ENCODE peak calls at places on chromosomes 11 and 22, in five cellular contexts. S is activated B cell treated with CpG ODN at 0.5 μM for 24 hours, I is bronchial epithelial cell, D is endodermal cell, B is astrocyte. N is an unnamed sample.

GRCh38 chr11:725624-726202 is 19.7 kb downstream of the EPS8L2 start:
- DNase-seq in S (no peak), I (no peak), D (peak), B (no peak), N (peak)

GRCh38 chr11:41175304-41175972 is 284.0 kb downstream of the LRRC4C start:
- DNase-seq in S (no peak), I (peak), D (peak), B (no peak), N (no peak)

GRCh38 chr11:12768731-12769673 is 94.8 kb downstream of the TEAD1 start:
- DNase-seq in S (no peak), I (no peak), D (no peak), B (no peak), N (no peak)

GRCh38 chr11:102527701-102528100 is 2.8 kb downstream of the MMP7 start:
- DNase-seq in S (no peak), I (no peak), D (no peak), B (peak), N (no peak)

GRCh38 chr22:43470218-43470617 is 58.4 kb downstream of the MPPED1 start:
- DNase-seq in S (no peak), I (no peak), D (no peak), B (no peak), N (no peak)

GRCh38 chr11:9396752-9397151 is 12.3 kb downstream of the IPO7 start:
- DNase-seq in S (no peak), I (no peak), D (no peak), B (no peak), N (no peak)

GRCh38 chr11:119094816-119095065 is 6.9 kb downstream of the DPAGT1 start:
- DNase-seq in S (no peak), I (peak), D (no peak), B (peak), N (no peak)

GRCh38 chr11:109241988-109242387 is 180.0 kb upstream of the C11orf87 start:
- DNase-seq in S (no peak), I (peak), D (peak), B (no peak), N (no peak)

GRCh38 chr22:44261164-44261860 is 51.4 kb downstream of the SHISAL1 start:
- DNase-seq in S (peak), I (no peak), D (peak), B (no peak), N (no peak)

GRCh38 chr22:44438481-44439131 is 59.4 kb downstream of the RTL6 start:
- DNase-seq in S (no peak), I (no peak), D (peak), B (no peak), N (no peak)

GRCh38 chr11:29623144-29623722 is 393.6 kb downstream of the KCNA4 start:
- DNase-seq in S (no peak), I (no peak), D (peak), B (no peak), N (no peak)

GRCh38 chr11:63663809-63664208 is 7.4 kb downstream of the ATL3 start:
- DNase-seq in S (no peak), I (peak), D (peak), B (peak), N (no peak)

GRCh38 chr11:41379084-41379483 is 80.4 kb downstream of the LRRC4C start:
- DNase-seq in S (no peak), I (no peak), D (no peak), B (peak), N (no peak)

GRCh38 chr11:28835790-28836189 is 727.6 kb downstream of the METTL15 start:
- DNase-seq in S (no peak), I (peak), D (no peak), B (peak), N (no peak)

GRCh38 chr11:22875869-22876473 is 15.7 kb upstream of the CCDC179 start:
- DNase-seq in S (no peak), I (peak), D (peak), B (peak), N (peak)

GRCh38 chr11:19962053-19962794 is 198.1 kb downstream of the DBX1 start:
- DNase-seq in S (no peak), I (no peak), D (no peak), B (no peak), N (no peak)

GRCh38 chr22:49080631-49081030 is 747.0 kb downstream of the BRD1 start:
- DNase-seq in S (no peak), I (no peak), D (no peak), B (no peak), N (no peak)

GRCh38 chr22:38569181-38569971 is 607 bp downstream of the DMC1 start:
- DNase-seq in S (no peak), I (no peak), D (no peak), B (no peak), N (no peak)

GRCh38 chr11:6315811-6316425 is 4.4 kb downstream of the CAVIN3 start:
- DNase-seq in S (no peak), I (peak), D (peak), B (peak), N (peak)

GRCh38 chr11:106986261-106986660 is 32.0 kb downstream of the GUCY1A2 start:
- DNase-seq in S (no peak), I (peak), D (no peak), B (peak), N (no peak)

GRCh38 chr11:113673566-113674396 is 32.3 kb downstream of the TMPRSS5 start:
- DNase-seq in S (no peak), I (no peak), D (peak), B (no peak), N (no peak)

GRCh38 chr11:84316866-84317560 is 1030.8 kb upstream of the CCDC90B start:
- DNase-seq in S (no peak), I (peak), D (peak), B (peak), N (no peak)

GRCh38 chr22:22166941-22167713 is 77.5 kb upstream of the VPREB1 start:
- DNase-seq in S (no peak), I (no peak), D (no peak), B (no peak), N (no peak)

GRCh38 chr11:69934861-69935494 is 115.8 kb upstream of the FGF3 start:
- DNase-seq in S (no peak), I (no peak), D (peak), B (peak), N (no peak)

GRCh38 chr22:21766933-21767462 is 31.4 kb upstream of the YPEL1 start:
- DNase-seq in S (no peak), I (no peak), D (no peak), B (no peak), N (no peak)

GRCh38 chr11:125376117-125376516 is 119.9 kb downstream of the FEZ1 start:
- DNase-seq in S (no peak), I (peak), D (peak), B (peak), N (no peak)

GRCh38 chr11:84384637-84385227 is 1098.6 kb upstream of the CCDC90B start:
- DNase-seq in S (no peak), I (peak), D (peak), B (peak), N (peak)

GRCh38 chr11:64372802-64373597 is 14.0 kb downstream of the RPS6KA4 start:
- DNase-seq in S (no peak), I (peak), D (peak), B (no peak), N (no peak)

GRCh38 chr11:67463680-67464410 is 5.2 kb downstream of the TMEM134 start:
- DNase-seq in S (no peak), I (peak), D (peak), B (no peak), N (no peak)

GRCh38 chr11:117221775-117222517 is 9.9 kb downstream of the PCSK7 start:
- DNase-seq in S (no peak), I (peak), D (peak), B (no peak), N (no peak)
- TF ChIP-seq CTCF in S (no peak), I (no peak), D (no peak), B (no peak), N (no peak)

DNA sequence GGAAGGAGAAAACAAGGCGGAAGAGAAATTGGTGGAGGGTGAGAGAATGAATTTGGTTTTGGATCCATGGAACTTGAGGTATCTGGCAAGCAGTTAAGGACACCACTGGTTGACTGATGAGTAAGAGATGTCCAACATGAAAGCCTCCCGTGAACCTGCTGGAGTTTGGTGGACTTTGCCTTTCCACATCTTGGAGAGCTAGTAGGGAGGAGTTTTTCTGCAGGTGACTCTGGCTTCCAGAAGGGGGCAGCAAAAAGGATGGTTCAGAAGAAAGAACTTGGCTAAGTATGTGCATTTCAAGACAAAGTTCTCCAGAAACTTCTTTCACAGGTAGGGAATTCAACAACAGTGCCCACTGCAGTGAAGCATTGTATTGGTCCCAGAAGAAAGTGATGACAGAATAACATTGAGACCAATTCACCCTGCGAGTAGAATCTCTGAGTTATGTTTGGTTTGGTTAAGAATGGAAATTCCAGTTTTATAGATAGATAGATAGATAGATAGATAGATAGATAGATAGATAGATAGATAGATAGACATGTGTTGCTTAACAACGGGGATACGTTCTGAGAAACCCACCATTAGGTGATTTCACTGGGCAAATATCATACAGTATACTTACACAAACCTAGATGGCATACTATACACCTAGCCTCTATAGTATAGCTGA is 28.5 kb downstream of the DCDC1 start:
- DNase-seq in S (no peak), I (peak), D (peak), B (peak), N (no peak)
- TF ChIP-seq CTCF in S (no peak), I (peak), D (peak), B (peak), N (peak)

GRCh38 chr11:133938166-133938565 is 18.6 kb downstream of the IGSF9B start:
- DNase-seq in S (no peak), I (no peak), D (no peak), B (no peak), N (no peak)
- TF ChIP-seq CTCF in S (no peak), I (no peak), D (no peak), B (no peak), N (no peak)

GRCh38 chr22:19723990-19724827 is 870 bp downstream of the GP1BB start:
- DNase-seq in S (no peak), I (no peak), D (peak), B (peak), N (peak)

GRCh38 chr22:19722175-19722914 is 994 bp upstream of the GP1BB start:
- DNase-seq in S (no peak), I (no peak), D (peak), B (no peak), N (no peak)

GRCh38 chr22:19724927-19725661 is 1.8 kb downstream of the GP1BB start:
- DNase-seq in S (no peak), I (no peak), D (no peak), B (no peak), N (no peak)

GRCh38 chr22:19722915-19723164 is 499 bp upstream of the GP1BB start:
- DNase-seq in S (no peak), I (no peak), D (no peak), B (no peak), N (no peak)

GRCh38 chr22:19723165-19723989 is at the start of gene GP1BB:
- DNase-seq in S (peak), I (no peak), D (peak), B (peak), N (no peak)
- TF ChIP-seq CTCF in S (no peak), I (no peak), D (peak), B (no peak), N (no peak)

GRCh38 chr22:32123657-32124056 is 35.4 kb downstream of the C22orf42 start:
- DNase-seq in S (no peak), I (no peak), D (peak), B (no peak), N (no peak)
- TF ChIP-seq CTCF in S (no peak), I (peak), D (peak), B (no peak), N (peak)

GRCh38 chr11:122146475-122146874 is 30.5 kb upstream of the BLID start:
- DNase-seq in S (no peak), I (peak), D (no peak), B (peak), N (no peak)

GRCh38 chr11:122149232-122149631 is 33.2 kb upstream of the BLID start:
- DNase-seq in S (no peak), I (peak), D (no peak), B (no peak), N (no peak)

GRCh38 chr11:122153746-122154145 is 37.7 kb upstream of the BLID start:
- DNase-seq in S (no peak), I (no peak), D (no peak), B (no peak), N (no peak)

GRCh38 chr11:122154227-122154626 is 38.2 kb upstream of the BLID start:
- DNase-seq in S (no peak), I (no peak), D (no peak), B (no peak), N (no peak)

GRCh38 chr11:122150484-122151124 is 34.6 kb upstream of the BLID start:
- DNase-seq in S (no peak), I (no peak), D (no peak), B (no peak), N (no peak)
- TF ChIP-seq CTCF in S (no peak), I (no peak), D (no peak), B (no peak), N (no peak)

GRCh38 chr11:128886401-128887119 is 4.6 kb upstream of the KCNJ5 start:
- DNase-seq in S (no peak), I (peak), D (peak), B (no peak), N (no peak)
- TF ChIP-seq CTCF in S (no peak), I (peak), D (peak), B (peak), N (peak)

GRCh38 chr11:111399187-111400031 is 20.3 kb upstream of the POU2AF1 start:
- DNase-seq in S (no peak), I (no peak), D (no peak), B (no peak), N (no peak)
- TF ChIP-seq CTCF in S (no peak), I (no peak), D (peak), B (no peak), N (no peak)

GRCh38 chr11:130381317-130381716 is 47.1 kb downstream of the ADAMTS8 start:
- DNase-seq in S (no peak), I (no peak), D (peak), B (no peak), N (no peak)
- TF ChIP-seq CTCF in S (no peak), I (no peak), D (no peak), B (no peak), N (no peak)